ENCODE peak calls at places on chromosomes 12 and 14, in nine cellular contexts. One of them, this sample, is unnamed.

GRCh38 chr12:65487679-65488078 is 209.2 kb downstream of the MSRB3 start:
- DNase-seq in HFFc6: no peak
- DNase-seq in GM10248: no peak
- DNase-seq in astrocyte of the spinal cord: no peak
- DNase-seq in bronchial epithelial cell: peak
- DNase-seq in MCF 10A: peak
- DNase-seq in HL-60: no peak
- DNase-seq in endodermal cell: no peak
- DNase-seq in progenitor cell of endocrine pancreas: no peak
- DNase-seq in this sample: no peak

GRCh38 chr14:74635831-74636230 is 23.8 kb upstream of the LTBP2 start:
- DNase-seq in HFFc6: no peak
- DNase-seq in GM10248: no peak
- DNase-seq in astrocyte of the spinal cord: no peak
- DNase-seq in bronchial epithelial cell: no peak
- DNase-seq in MCF 10A: no peak
- DNase-seq in HL-60: no peak
- DNase-seq in endodermal cell: no peak
- DNase-seq in progenitor cell of endocrine pancreas: no peak
- DNase-seq in this sample: no peak

GRCh38 chr12:27973487-27973890 is 956 bp upstream of the PTHLH start:
- DNase-seq in HFFc6: no peak
- DNase-seq in GM10248: no peak
- DNase-seq in astrocyte of the spinal cord: no peak
- DNase-seq in bronchial epithelial cell: peak
- DNase-seq in MCF 10A: peak
- DNase-seq in HL-60: no peak
- DNase-seq in endodermal cell: no peak
- DNase-seq in progenitor cell of endocrine pancreas: no peak
- DNase-seq in this sample: no peak

GRCh38 chr12:45192041-45192695 is 23.7 kb upstream of the ANO6 start:
- DNase-seq in HFFc6: peak
- DNase-seq in GM10248: peak
- DNase-seq in astrocyte of the spinal cord: peak
- DNase-seq in bronchial epithelial cell: peak
- DNase-seq in MCF 10A: peak
- DNase-seq in HL-60: no peak
- DNase-seq in endodermal cell: no peak
- DNase-seq in progenitor cell of endocrine pancreas: no peak
- DNase-seq in this sample: no peak

GRCh38 chr14:35444104-35444503 is 39.6 kb upstream of the NFKBIA start:
- DNase-seq in HFFc6: no peak
- DNase-seq in GM10248: no peak
- DNase-seq in astrocyte of the spinal cord: no peak
- DNase-seq in bronchial epithelial cell: no peak
- DNase-seq in MCF 10A: no peak
- DNase-seq in HL-60: no peak
- DNase-seq in endodermal cell: no peak
- DNase-seq in progenitor cell of endocrine pancreas: no peak
- DNase-seq in this sample: no peak

GRCh38 chr12:52087961-52088820 is 8.7 kb downstream of the SMIM41 start:
- DNase-seq in HFFc6: no peak
- DNase-seq in GM10248: peak
- DNase-seq in astrocyte of the spinal cord: no peak
- DNase-seq in bronchial epithelial cell: no peak
- DNase-seq in MCF 10A: no peak
- DNase-seq in HL-60: no peak
- DNase-seq in endodermal cell: no peak
- DNase-seq in progenitor cell of endocrine pancreas: no peak
- DNase-seq in this sample: no peak

GRCh38 chr12:57272337-57273151 is 21.6 kb upstream of the STAC3 start:
- DNase-seq in HFFc6: peak
- DNase-seq in GM10248: no peak
- DNase-seq in astrocyte of the spinal cord: peak
- DNase-seq in bronchial epithelial cell: no peak
- DNase-seq in MCF 10A: no peak
- DNase-seq in HL-60: no peak
- DNase-seq in endodermal cell: peak
- DNase-seq in progenitor cell of endocrine pancreas: no peak
- DNase-seq in this sample: no peak

GRCh38 chr12:91361864-91362263 is 179.2 kb upstream of the DCN start:
- DNase-seq in HFFc6: peak
- DNase-seq in GM10248: peak
- DNase-seq in astrocyte of the spinal cord: peak
- DNase-seq in bronchial epithelial cell: peak
- DNase-seq in MCF 10A: peak
- DNase-seq in HL-60: no peak
- DNase-seq in endodermal cell: no peak
- DNase-seq in progenitor cell of endocrine pancreas: no peak
- DNase-seq in this sample: no peak

GRCh38 chr14:61577506-61577931 is 117.8 kb upstream of the HIF1A start:
- DNase-seq in HFFc6: no peak
- DNase-seq in GM10248: no peak
- DNase-seq in astrocyte of the spinal cord: no peak
- DNase-seq in bronchial epithelial cell: no peak
- DNase-seq in MCF 10A: no peak
- DNase-seq in HL-60: no peak
- DNase-seq in endodermal cell: no peak
- DNase-seq in progenitor cell of endocrine pancreas: no peak
- DNase-seq in this sample: no peak

GRCh38 chr12:120687570-120688289 is 781 bp downstream of the MLEC start:
- DNase-seq in HFFc6: no peak
- DNase-seq in GM10248: no peak
- DNase-seq in astrocyte of the spinal cord: no peak
- DNase-seq in bronchial epithelial cell: no peak
- DNase-seq in MCF 10A: no peak
- DNase-seq in HL-60: no peak
- DNase-seq in endodermal cell: peak
- DNase-seq in progenitor cell of endocrine pancreas: no peak
- DNase-seq in this sample: no peak

GRCh38 chr12:114265036-114265435 is 140.9 kb downstream of the TBX5 start:
- DNase-seq in HFFc6: no peak
- DNase-seq in GM10248: no peak
- DNase-seq in astrocyte of the spinal cord: no peak
- DNase-seq in bronchial epithelial cell: no peak
- DNase-seq in MCF 10A: peak
- DNase-seq in HL-60: no peak
- DNase-seq in endodermal cell: peak
- DNase-seq in progenitor cell of endocrine pancreas: no peak
- DNase-seq in this sample: no peak

GRCh38 chr12:16473610-16474326 is 126.3 kb downstream of the MGST1 start:
- DNase-seq in HFFc6: peak
- DNase-seq in GM10248: no peak
- DNase-seq in astrocyte of the spinal cord: peak
- DNase-seq in bronchial epithelial cell: peak
- DNase-seq in MCF 10A: peak
- DNase-seq in HL-60: no peak
- DNase-seq in endodermal cell: no peak
- DNase-seq in progenitor cell of endocrine pancreas: no peak
- DNase-seq in this sample: peak

GRCh38 chr14:37232907-37233481 is 35.3 kb downstream of the MIPOL1 start:
- DNase-seq in HFFc6: peak
- DNase-seq in GM10248: peak
- DNase-seq in astrocyte of the spinal cord: peak
- DNase-seq in bronchial epithelial cell: peak
- DNase-seq in MCF 10A: peak
- DNase-seq in HL-60: peak
- DNase-seq in endodermal cell: no peak
- DNase-seq in progenitor cell of endocrine pancreas: no peak
- DNase-seq in this sample: peak

GRCh38 chr14:37234222-37234621 is 36.5 kb downstream of the MIPOL1 start:
- DNase-seq in HFFc6: no peak
- DNase-seq in GM10248: no peak
- DNase-seq in astrocyte of the spinal cord: no peak
- DNase-seq in bronchial epithelial cell: no peak
- DNase-seq in MCF 10A: no peak
- DNase-seq in HL-60: no peak
- DNase-seq in endodermal cell: no peak
- DNase-seq in progenitor cell of endocrine pancreas: no peak
- DNase-seq in this sample: no peak

DNA sequence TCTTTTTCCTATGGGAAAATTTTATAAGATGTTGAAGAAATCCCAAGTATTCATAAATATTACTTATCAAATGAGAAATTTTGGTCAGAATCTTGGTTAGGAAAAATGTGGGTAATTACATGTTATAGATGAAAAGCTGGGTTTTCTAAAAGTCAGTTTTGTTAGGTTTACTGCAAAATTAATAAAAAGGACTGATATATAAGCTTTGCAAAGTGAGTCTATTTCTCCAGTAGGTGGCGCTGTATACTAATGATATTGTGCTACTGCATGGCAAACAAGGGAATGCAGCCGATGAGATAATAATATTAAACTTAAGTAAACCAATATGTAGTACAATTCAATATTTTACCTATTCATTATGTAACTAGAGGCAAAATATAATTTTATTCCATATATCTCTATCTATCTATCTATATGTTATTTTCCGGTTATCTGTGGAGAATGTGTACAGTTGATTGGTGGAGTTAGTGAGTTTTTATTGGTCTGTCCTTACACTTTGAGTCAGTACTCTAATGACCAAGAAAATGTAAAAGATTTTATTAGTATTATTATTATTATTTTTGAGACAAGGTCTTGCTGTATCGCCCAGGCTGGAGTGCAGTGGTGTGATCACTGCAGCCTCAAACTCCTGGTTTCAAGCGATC is 32.9 kb downstream of the MIPOL1 start:
- DNase-seq in HFFc6: peak
- DNase-seq in GM10248: peak
- DNase-seq in astrocyte of the spinal cord: peak
- DNase-seq in bronchial epithelial cell: peak
- DNase-seq in MCF 10A: peak
- DNase-seq in HL-60: peak
- DNase-seq in endodermal cell: no peak
- DNase-seq in progenitor cell of endocrine pancreas: no peak
- DNase-seq in this sample: peak
- TF ChIP-seq CTCF in HFFc6: peak
- TF ChIP-seq CTCF in GM10248: peak
- TF ChIP-seq CTCF in astrocyte of the spinal cord: peak
- TF ChIP-seq CTCF in bronchial epithelial cell: peak
- TF ChIP-seq CTCF in MCF 10A: peak
- TF ChIP-seq CTCF in HL-60: peak
- TF ChIP-seq CTCF in endodermal cell: peak
- TF ChIP-seq CTCF in progenitor cell of endocrine pancreas: peak
- TF ChIP-seq CTCF in this sample: peak

GRCh38 chr14:57268161-57269067 is at the start of the genes AP5M1 and EXOC5:
- DNase-seq in HFFc6: peak
- DNase-seq in GM10248: peak
- DNase-seq in astrocyte of the spinal cord: peak
- DNase-seq in bronchial epithelial cell: peak
- DNase-seq in MCF 10A: peak
- DNase-seq in HL-60: peak
- DNase-seq in endodermal cell: peak
- DNase-seq in progenitor cell of endocrine pancreas: peak
- DNase-seq in this sample: peak
- TF ChIP-seq CTCF in HFFc6: peak
- TF ChIP-seq CTCF in GM10248: no peak
- TF ChIP-seq CTCF in astrocyte of the spinal cord: no peak
- TF ChIP-seq CTCF in bronchial epithelial cell: no peak
- TF ChIP-seq CTCF in MCF 10A: no peak
- TF ChIP-seq CTCF in HL-60: no peak
- TF ChIP-seq CTCF in endodermal cell: peak
- TF ChIP-seq CTCF in progenitor cell of endocrine pancreas: no peak
- TF ChIP-seq CTCF in this sample: no peak

GRCh38 chr14:106422066-106422465 is 895.7 kb downstream of the TMEM121 start:
- DNase-seq in HFFc6: no peak
- DNase-seq in GM10248: no peak
- DNase-seq in astrocyte of the spinal cord: no peak
- DNase-seq in bronchial epithelial cell: no peak
- DNase-seq in MCF 10A: no peak
- DNase-seq in HL-60: no peak
- DNase-seq in endodermal cell: no peak
- DNase-seq in progenitor cell of endocrine pancreas: no peak
- DNase-seq in this sample: no peak

GRCh38 chr14:106414464-106414863 is 888.1 kb downstream of the TMEM121 start:
- DNase-seq in HFFc6: no peak
- DNase-seq in GM10248: no peak
- DNase-seq in astrocyte of the spinal cord: no peak
- DNase-seq in bronchial epithelial cell: no peak
- DNase-seq in MCF 10A: no peak
- DNase-seq in HL-60: no peak
- DNase-seq in endodermal cell: no peak
- DNase-seq in progenitor cell of endocrine pancreas: no peak
- DNase-seq in this sample: no peak

GRCh38 chr14:106419432-106419831 is 893.0 kb downstream of the TMEM121 start:
- DNase-seq in HFFc6: no peak
- DNase-seq in GM10248: no peak
- DNase-seq in astrocyte of the spinal cord: no peak
- DNase-seq in bronchial epithelial cell: no peak
- DNase-seq in MCF 10A: no peak
- DNase-seq in HL-60: peak
- DNase-seq in endodermal cell: no peak
- DNase-seq in progenitor cell of endocrine pancreas: no peak
- DNase-seq in this sample: no peak

DNA sequence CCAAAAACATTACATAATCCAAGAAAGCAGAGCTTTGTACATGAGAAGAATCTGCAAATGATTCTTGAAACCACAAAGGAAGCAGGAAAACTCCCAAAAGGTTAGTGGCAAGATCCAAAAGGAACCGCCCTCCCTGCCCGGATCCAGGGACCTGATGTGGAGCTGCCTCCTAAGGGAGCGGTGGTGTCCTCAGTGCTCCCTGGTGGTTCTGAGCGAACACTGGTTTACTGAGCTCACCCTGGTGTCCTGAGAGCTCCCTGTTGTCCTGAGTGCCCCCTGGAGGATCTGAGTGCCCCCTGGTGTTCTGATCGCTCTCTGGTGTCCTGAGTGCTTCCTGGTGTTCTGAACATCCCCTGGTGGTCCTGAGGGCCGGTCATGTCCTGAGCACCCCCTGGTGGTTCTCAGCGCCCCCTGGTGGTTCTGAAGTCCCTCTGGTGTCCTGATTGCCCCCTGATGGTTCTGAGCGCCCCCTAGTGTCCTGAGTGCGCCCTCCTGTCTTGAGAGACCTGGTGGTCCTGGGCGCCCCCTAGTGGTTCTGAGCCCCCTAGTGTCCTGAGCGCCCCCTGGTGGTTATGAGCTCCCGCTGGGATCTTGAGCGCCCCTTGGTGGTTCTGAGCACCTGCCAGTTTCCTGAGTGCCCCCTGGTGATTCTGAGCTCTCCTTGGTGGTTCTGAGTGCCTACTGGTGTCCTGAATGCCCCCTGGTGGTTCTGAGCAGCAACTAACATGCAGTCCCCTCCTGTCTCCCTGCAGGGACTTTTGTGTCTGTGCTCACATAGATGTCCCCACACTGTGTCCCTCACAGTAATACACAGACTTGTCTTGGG is 891.1 kb downstream of the TMEM121 start:
- DNase-seq in HFFc6: no peak
- DNase-seq in GM10248: peak
- DNase-seq in astrocyte of the spinal cord: no peak
- DNase-seq in bronchial epithelial cell: no peak
- DNase-seq in MCF 10A: peak
- DNase-seq in HL-60: peak
- DNase-seq in endodermal cell: peak
- DNase-seq in progenitor cell of endocrine pancreas: no peak
- DNase-seq in this sample: no peak
- TF ChIP-seq CTCF in HFFc6: peak
- TF ChIP-seq CTCF in GM10248: peak
- TF ChIP-seq CTCF in astrocyte of the spinal cord: peak
- TF ChIP-seq CTCF in bronchial epithelial cell: no peak
- TF ChIP-seq CTCF in MCF 10A: peak
- TF ChIP-seq CTCF in HL-60: peak
- TF ChIP-seq CTCF in endodermal cell: peak
- TF ChIP-seq CTCF in progenitor cell of endocrine pancreas: no peak
- TF ChIP-seq CTCF in this sample: peak

GRCh38 chr12:107444771-107445170 is 240.8 kb upstream of the PWP1 start:
- DNase-seq in HFFc6: no peak
- DNase-seq in GM10248: no peak
- DNase-seq in astrocyte of the spinal cord: no peak
- DNase-seq in bronchial epithelial cell: no peak
- DNase-seq in MCF 10A: no peak
- DNase-seq in HL-60: no peak
- DNase-seq in endodermal cell: no peak
- DNase-seq in progenitor cell of endocrine pancreas: no peak
- DNase-seq in this sample: no peak
- TF ChIP-seq CTCF in HFFc6: no peak
- TF ChIP-seq CTCF in GM10248: no peak
- TF ChIP-seq CTCF in astrocyte of the spinal cord: no peak
- TF ChIP-seq CTCF in bronchial epithelial cell: no peak
- TF ChIP-seq CTCF in MCF 10A: no peak
- TF ChIP-seq CTCF in HL-60: no peak
- TF ChIP-seq CTCF in endodermal cell: no peak
- TF ChIP-seq CTCF in progenitor cell of endocrine pancreas: no peak
- TF ChIP-seq CTCF in this sample: no peak

This sample was measured in AG09319.